ENCODE peak calls at places on chromosomes 13 and 19, in ten cellular contexts. P is HTR-8/SVneo; U is nucleus accumbens; F is kidney tubule cell; Q is activated CD4-positive, alpha-beta T cell treated with anti-CD3 and anti-CD28 coated beads for 48 hours; A is PC-3; W is astrocyte of the spinal cord; M is activated CD4-positive, CD25-positive, alpha-beta regulatory T cell treated with anti-CD3 and anti-CD28 coated beads, Interleukin-2, amount 50 U/mL, for 72 hours; G is midbrain; T is left cardiac atrium. D is an unnamed sample.

GRCh38 chr13:107964356-107964755 is 251.0 kb downstream of the LIG4 start:
- DNase-seq in U (no peak), A (no peak), P (no peak), G (no peak), M (no peak), Q (no peak), W (no peak), F (no peak), T (no peak), D (no peak)

GRCh38 chr13:74449811-74450524 is 315.8 kb upstream of the KLF12 start:
- DNase-seq in G (no peak), W (no peak), M (no peak), Q (no peak), A (no peak), F (no peak), T (no peak), P (no peak), U (no peak), D (no peak)

GRCh38 chr19:16223746-16224145 is 26.0 kb downstream of the AP1M1 start:
- DNase-seq in G (no peak), M (no peak), Q (no peak), W (no peak), U (no peak), T (no peak), P (no peak), A (no peak), F (no peak), D (no peak)

GRCh38 chr19:29323972-29324680 is 111.2 kb upstream of the UQCRFS1 start:
- DNase-seq in P (no peak), M (no peak), G (no peak), U (no peak), Q (no peak), W (no peak), A (no peak), F (no peak), T (no peak), D (no peak)

GRCh38 chr13:107421951-107422350 is 793.4 kb downstream of the LIG4 start:
- DNase-seq in Q (no peak), T (no peak), P (no peak), G (no peak), A (no peak), U (no peak), M (no peak), W (peak; percentile 14), F (peak; percentile 63), D (no peak)

GRCh38 chr13:82681535-82681934 is 1200.7 kb downstream of the SLITRK1 start:
- DNase-seq in M (no peak), U (no peak), F (no peak), P (no peak), W (no peak), T (no peak), A (no peak), Q (no peak), G (no peak), D (no peak)

GRCh38 chr13:47678201-47678963 is 322.7 kb downstream of the SUCLA2 start:
- DNase-seq in T (no peak), P (no peak), Q (no peak), F (no peak), A (no peak), G (no peak), W (peak; percentile 86), M (no peak), U (no peak), D (no peak)

GRCh38 chr19:5436101-5436947 is 18.9 kb upstream of the ZNRF4 start:
- DNase-seq in Q (peak; percentile 15), T (no peak), M (no peak), W (peak; percentile 55), G (peak; percentile 40), A (peak; percentile 32), U (peak; percentile 8), P (peak; percentile 95), F (peak; percentile 31), D (no peak)

GRCh38 chr19:40466219-40467006 is at the start of gene SPTBN4:
- DNase-seq in Q (peak; percentile 85), A (no peak), T (peak; percentile 45), G (peak; percentile 51), M (peak; percentile 45), W (no peak), F (no peak), U (peak; percentile 74), P (no peak), D (no peak)

D was measured in DND-41.